ENCODE peak calls at places on chromosomes 1 and 21, in four cellular contexts. J is WTC11, U is HepG2, O is GM23338. F is an unnamed sample.

GRCh38 chr21:28393279-28393678 is 599.4 kb downstream of the LTN1 start:
- DNase-seq in O (peak), J (no peak), U (no peak), F (no peak)

GRCh38 chr1:93876284-93876683 is 2.7 kb downstream of the DNTTIP2 start:
- DNase-seq in O (no peak), J (no peak), U (no peak), F (no peak)

GRCh38 chr1:116036255-116036654 is 59.9 kb downstream of the SLC22A15 start:
- DNase-seq in O (peak), J (peak), U (no peak), F (no peak)

GRCh38 chr21:42199488-42200463 is 19.2 kb upstream of the ABCG1 start:
- DNase-seq in J (no peak), O (no peak), U (peak), F (peak)

GRCh38 chr1:44553771-44554170 is 120.5 kb downstream of the TMEM53 start:
- DNase-seq in J (no peak), O (no peak), U (no peak), F (no peak)

GRCh38 chr1:84096121-84096635 is 47.9 kb upstream of the PRKACB start:
- DNase-seq in U (no peak), O (no peak), J (no peak), F (no peak)

GRCh38 chr1:116826818-116827606 is 72.8 kb downstream of the CD2 start:
- DNase-seq in J (no peak), O (no peak), U (peak), F (peak)

GRCh38 chr21:43352568-43353281 is 74.2 kb downstream of the SIK1 start:
- DNase-seq in U (no peak), J (no peak), O (no peak), F (peak)

GRCh38 chr21:26784974-26785373 is 60.2 kb downstream of the ADAMTS1 start:
- DNase-seq in O (no peak), U (no peak), J (no peak), F (no peak)

GRCh38 chr21:44603109-44603875 is 2.9 kb downstream of the KRTAP10-7 start:
- DNase-seq in O (no peak), U (no peak), J (no peak), F (no peak)

GRCh38 chr1:36522461-36523229 is 39.9 kb upstream of the CSF3R start:
- DNase-seq in J (no peak), U (no peak), O (no peak), F (no peak)

GRCh38 chr1:91610829-91611228 is 110.2 kb downstream of the CDC7 start:
- DNase-seq in J (no peak), O (no peak), U (no peak), F (no peak)

GRCh38 chr1:247212012-247212411 is 40.2 kb upstream of the ZNF124 start:
- DNase-seq in O (no peak), J (no peak), U (no peak), F (peak)

GRCh38 chr1:31904339-31905092 is 33.7 kb downstream of the PTP4A2 start:
- DNase-seq in J (no peak), U (peak), O (no peak), F (no peak)

GRCh38 chr21:17454315-17455027 is 58.4 kb upstream of the CXADR start:
- DNase-seq in J (peak), O (peak), U (peak), F (no peak)

GRCh38 chr1:70764747-70765146 is 282.9 kb downstream of the PTGER3 start:
- DNase-seq in J (no peak), U (no peak), O (no peak), F (no peak)

GRCh38 chr1:95407146-95407863 is 173.3 kb downstream of the RWDD3 start:
- DNase-seq in O (peak), J (no peak), U (no peak), F (no peak)

GRCh38 chr21:34223376-34223775 is 140.4 kb upstream of the KCNE2 start:
- DNase-seq in J (no peak), O (no peak), U (no peak), F (no peak)

GRCh38 chr21:25039461-25040380 is 567.6 kb downstream of the MRPL39 start:
- DNase-seq in O (peak), J (no peak), U (no peak), F (peak)

GRCh38 chr1:244962140-244962539 is 97.8 kb upstream of the HNRNPU start:
- DNase-seq in J (no peak), O (no peak), U (no peak), F (no peak)

GRCh38 chr1:77300566-77300965 is 18.7 kb downstream of the AK5 start:
- DNase-seq in U (no peak), J (no peak), O (no peak), F (no peak)

GRCh38 chr1:159211331-159212136 is 6.9 kb downstream of the ACKR1 start:
- DNase-seq in O (peak), U (peak), J (peak), F (no peak)

DNA sequence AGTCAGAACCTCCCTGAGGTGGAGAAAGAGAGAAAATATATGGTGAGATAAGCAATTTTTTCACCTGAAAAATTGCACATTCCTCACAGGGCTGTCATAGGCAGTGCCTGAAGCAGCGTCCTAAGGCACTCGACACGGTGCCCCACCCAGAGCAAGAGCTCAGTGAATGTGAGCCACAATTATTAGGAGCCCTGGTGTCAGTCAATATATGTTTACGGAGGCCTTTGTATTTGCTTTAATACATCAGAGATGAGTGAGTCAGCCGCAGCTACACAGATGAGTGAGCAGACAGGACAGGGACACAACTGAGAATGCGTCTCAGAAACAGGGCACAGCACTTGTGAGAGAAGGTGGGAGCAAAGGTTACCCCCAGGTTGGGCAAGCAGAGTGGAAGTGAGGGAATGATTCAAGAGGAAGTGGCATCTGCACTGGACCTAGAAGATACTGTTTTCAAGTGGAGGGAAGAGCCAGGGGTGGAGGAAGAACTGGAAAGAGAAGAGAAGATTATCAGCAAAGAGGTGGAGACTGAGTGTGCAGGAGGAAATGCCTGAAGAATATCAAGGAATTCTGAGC is 5.2 kb upstream of the PIGC start:
- DNase-seq in J (no peak), O (no peak), U (peak), F (no peak)
- TF ChIP-seq CREB1 in J (no peak), O (no peak), U (no peak), F (no peak)

GRCh38 chr1:186782791-186783190 is 46.0 kb upstream of the PLA2G4A start:
- DNase-seq in O (no peak), J (no peak), U (no peak), F (no peak)

GRCh38 chr1:186780081-186780480 is 48.7 kb upstream of the PLA2G4A start:
- DNase-seq in U (no peak), O (no peak), J (no peak), F (no peak)

GRCh38 chr1:186785503-186785902 is 43.2 kb upstream of the PLA2G4A start:
- DNase-seq in U (no peak), O (no peak), J (no peak), F (no peak)

GRCh38 chr1:186783193-186783592 is 45.6 kb upstream of the PLA2G4A start:
- DNase-seq in U (no peak), O (no peak), J (no peak), F (no peak)

GRCh38 chr1:186781731-186782130 is 47.0 kb upstream of the PLA2G4A start:
- DNase-seq in O (no peak), U (no peak), J (no peak), F (no peak)
- TF ChIP-seq CREB1 in O (no peak), U (no peak), J (no peak), F (no peak)

DNA sequence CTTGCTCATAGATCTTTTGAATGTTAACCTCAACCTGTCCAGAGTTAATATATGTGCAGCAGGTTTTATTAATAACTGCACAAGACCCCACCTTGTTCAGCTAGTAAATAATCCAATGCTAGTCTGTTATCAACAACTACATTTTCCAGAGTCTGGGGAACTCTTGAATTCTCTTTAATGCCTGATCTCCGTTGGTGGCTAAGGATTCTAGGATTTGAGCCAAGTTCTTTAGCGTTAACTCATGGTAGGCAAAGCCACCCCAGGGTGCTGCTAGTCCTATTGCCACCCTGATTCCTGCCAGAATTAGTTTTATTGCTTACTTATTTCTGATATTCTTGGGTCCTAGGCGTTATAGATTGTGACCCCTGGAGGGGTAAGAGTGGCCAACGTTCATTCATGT is 12.8 kb downstream of the BACE2 start:
- DNase-seq in J (no peak), U (no peak), O (no peak), F (no peak)
- TF ChIP-seq CREB1 in J (no peak), U (no peak), O (no peak), F (no peak)

DNA sequence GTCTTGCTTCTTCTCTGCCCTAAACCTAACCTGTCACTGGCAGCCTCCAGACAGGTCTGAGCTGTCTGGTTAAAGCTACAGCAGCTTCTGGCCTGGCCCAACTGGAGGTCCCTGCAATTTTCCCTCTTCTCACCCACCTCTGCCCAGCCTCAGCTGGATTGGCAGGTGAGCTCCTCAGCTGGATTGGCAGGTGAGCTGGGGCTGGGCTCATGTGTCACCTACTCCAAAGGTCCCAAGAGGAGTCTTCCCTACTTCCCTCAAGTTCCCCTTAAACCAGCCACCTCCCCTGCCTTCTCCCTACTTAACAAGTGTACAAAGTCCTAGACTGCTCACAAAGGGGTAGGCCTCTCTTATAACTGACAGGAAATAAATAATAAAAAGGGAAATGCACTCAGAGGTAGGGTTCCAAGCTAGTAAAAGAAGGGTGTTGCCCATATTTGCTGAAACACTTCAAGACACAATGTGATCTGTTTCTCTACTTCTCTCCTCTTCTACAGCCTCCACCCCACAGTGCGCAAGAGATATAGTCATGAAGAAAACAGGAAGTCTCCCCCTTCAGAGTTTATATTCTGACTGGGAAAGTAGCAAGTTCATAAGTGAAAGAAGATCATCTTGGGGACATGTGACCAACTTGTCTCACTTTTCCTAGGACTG is at the start of gene GPA33:
- DNase-seq in U (no peak), O (no peak), J (no peak), F (no peak)
- TF ChIP-seq CREB1 in U (no peak), O (no peak), J (no peak), F (no peak)

DNA sequence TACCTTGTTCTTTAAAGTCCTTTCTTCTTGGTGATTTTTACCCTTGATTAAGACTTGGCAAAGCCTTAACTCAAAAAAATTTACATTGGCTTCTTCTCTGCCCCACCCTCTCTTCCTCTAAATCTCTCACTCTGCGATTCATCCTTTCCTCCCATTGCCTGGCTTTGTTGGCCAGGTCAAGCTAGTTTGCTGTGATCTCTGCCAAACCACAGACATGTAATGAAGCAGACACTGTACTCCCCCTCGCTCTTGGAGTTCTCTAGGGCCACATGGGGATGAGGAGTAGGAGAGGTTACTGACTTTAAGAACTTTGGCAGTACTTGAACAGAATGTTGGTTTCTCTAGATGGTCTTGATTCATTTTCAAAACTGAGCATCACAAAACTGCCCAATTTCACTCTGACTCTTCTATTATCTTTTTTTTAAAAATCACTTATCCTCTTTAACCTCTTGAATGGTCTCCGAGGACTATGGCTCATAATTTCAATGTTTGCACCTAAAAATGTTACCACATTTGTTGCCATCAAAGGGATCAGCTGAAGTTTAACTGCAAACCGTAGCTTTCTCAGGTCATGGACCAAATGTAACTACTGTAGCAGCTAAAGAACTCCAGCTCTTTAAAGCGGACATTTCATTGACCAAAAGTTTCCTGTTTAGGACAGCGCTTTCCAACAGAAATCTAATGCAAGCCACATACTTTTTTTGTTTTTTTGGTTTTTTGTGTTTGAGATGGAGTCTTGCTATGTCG is 62.7 kb upstream of the IPO9 start:
- DNase-seq in J (no peak), O (no peak), U (no peak), F (no peak)
- TF ChIP-seq CREB1 in J (no peak), O (no peak), U (no peak), F (no peak)

GRCh38 chr1:64474133-64474532 is 4.2 kb downstream of the CACHD1 start:
- DNase-seq in U (no peak), O (no peak), J (no peak), F (no peak)

GRCh38 chr1:64478594-64479248 is 8.8 kb downstream of the CACHD1 start:
- DNase-seq in J (no peak), O (no peak), U (no peak), F (no peak)

GRCh38 chr1:64474639-64475038 is 4.7 kb downstream of the CACHD1 start:
- DNase-seq in O (no peak), U (no peak), J (no peak), F (no peak)

GRCh38 chr1:64473367-64473766 is 3.4 kb downstream of the CACHD1 start:
- DNase-seq in J (no peak), U (no peak), O (peak), F (no peak)

DNA sequence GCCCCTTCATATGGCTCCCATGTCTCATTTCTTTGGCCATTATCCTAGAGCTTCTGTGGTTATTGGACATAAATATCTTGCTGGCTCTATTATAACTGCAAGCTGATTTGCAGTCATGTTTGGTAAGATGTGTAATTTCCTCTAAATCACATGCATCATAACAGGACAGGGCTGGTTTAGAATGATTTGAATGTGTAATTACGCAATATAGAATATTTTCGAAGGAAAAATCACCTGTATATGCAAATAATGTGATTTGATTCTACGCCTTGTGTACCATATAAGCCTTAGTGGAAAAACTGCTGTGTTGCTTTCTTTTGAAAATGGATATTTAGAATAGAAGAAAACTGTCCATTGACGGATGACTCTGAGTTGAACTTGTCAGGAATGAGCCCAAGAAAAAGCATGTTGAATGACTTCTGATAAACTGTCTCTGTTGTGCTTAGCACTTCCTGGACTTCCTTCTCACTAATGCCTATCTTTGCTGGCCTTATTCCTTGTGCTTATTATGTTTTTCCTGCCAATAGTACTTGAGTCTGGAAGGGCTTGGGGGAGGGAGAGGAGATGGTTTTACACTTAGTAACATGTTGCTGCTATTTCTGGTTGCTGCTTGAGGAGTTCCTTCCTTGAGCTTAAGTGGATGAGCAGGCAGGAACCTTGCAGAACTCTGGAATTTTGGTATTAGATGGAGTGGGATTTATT is 6.5 kb downstream of the CACHD1 start:
- DNase-seq in U (no peak), O (no peak), J (no peak), F (no peak)
- TF ChIP-seq CREB1 in U (no peak), O (no peak), J (no peak), F (no peak)